ENCODE peak calls at places on chromosomes 5 and 9, in eight cellular contexts. B, X, Y, E, G, O, A and S are unnamed samples.

GRCh38 chr5:160556886-160557285 is 135.2 kb downstream of the PTTG1 start:
- DNase-seq in B (no peak), X (no peak), Y (no peak), E (no peak), G (no peak), O (no peak), A (no peak), S (peak)

GRCh38 chr9:128102861-128103588 is 24.5 kb downstream of the PTGES2 start:
- DNase-seq in B (no peak), X (no peak), Y (no peak), E (no peak), G (no peak), O (no peak), A (no peak), S (no peak)

GRCh38 chr5:171336486-171337206 is 27.6 kb downstream of the TLX3 start:
- DNase-seq in B (peak), X (peak), Y (no peak), E (no peak), G (no peak), O (no peak), A (no peak), S (peak)

GRCh38 chr9:133604214-133604613 is 5.0 kb downstream of the FAM163B start:
- DNase-seq in B (no peak), X (no peak), Y (no peak), E (no peak), G (no peak), O (no peak), A (no peak), S (no peak)

GRCh38 chr9:130039504-130040147 is 3.4 kb downstream of the FNBP1 start:
- DNase-seq in B (no peak), X (no peak), Y (no peak), E (no peak), G (no peak), O (no peak), A (no peak), S (no peak)

GRCh38 chr9:11726659-11727058 is 966.5 kb upstream of the TYRP1 start:
- DNase-seq in B (no peak), X (no peak), Y (no peak), E (no peak), G (no peak), O (no peak), A (no peak), S (no peak)

GRCh38 chr5:462051-462481 is 19.1 kb downstream of the EXOC3 start:
- DNase-seq in B (peak), X (peak), Y (peak), E (peak), G (no peak), O (no peak), A (peak), S (no peak)

GRCh38 chr9:134188421-134189166 is 24.2 kb upstream of the RNU6ATAC start:
- DNase-seq in B (peak), X (no peak), Y (peak), E (no peak), G (no peak), O (no peak), A (no peak), S (peak)

GRCh38 chr9:123218831-123219230 is 49.6 kb downstream of the STRBP start:
- DNase-seq in B (no peak), X (no peak), Y (no peak), E (no peak), G (no peak), O (no peak), A (no peak), S (no peak)